ENCODE peak calls at places on chromosome 11, in five cellular contexts. E is stimulated activated CD8-positive, alpha-beta memory T cell treated with anti-CD3 and anti-CD28 coated beads, Interleukin-15, amount 100 ng/mL, for 1 hour; V is NCI-H2081; I is anterior cingulate cortex; Q is H54. T is an unnamed sample.

GRCh38 chr11:120771551-120772060 is 252.3 kb upstream of the TBCEL start:
- DNase-seq in I (no peak), Q (no peak), V (no peak), E (no peak), T (no peak)

GRCh38 chr11:27722945-27723344 is 22.7 kb upstream of the BDNF start:
- DNase-seq in Q (no peak), I (no peak), E (no peak), V (no peak), T (peak)

GRCh38 chr11:15453211-15453715 is 338.5 kb downstream of the INSC start:
- DNase-seq in V (no peak), I (no peak), Q (no peak), E (no peak), T (no peak)

GRCh38 chr11:134229131-134229790 is 4.8 kb downstream of the VPS26B start:
- DNase-seq in Q (no peak), V (no peak), E (no peak), I (no peak), T (no peak)

GRCh38 chr11:103696130-103696529 is 340.3 kb upstream of the DDI1 start:
- DNase-seq in V (no peak), I (no peak), E (no peak), Q (no peak), T (no peak)

GRCh38 chr11:40688369-40688768 is 771.1 kb downstream of the LRRC4C start:
- DNase-seq in V (no peak), Q (no peak), I (no peak), E (no peak), T (no peak)

GRCh38 chr11:12418019-12418611 is 40.7 kb downstream of the PARVA start:
- DNase-seq in I (no peak), V (no peak), E (no peak), Q (no peak), T (peak)

GRCh38 chr11:126857860-126858808 is 142.4 kb downstream of the KIRREL3 start:
- DNase-seq in Q (no peak), E (no peak), V (peak), I (no peak), T (no peak)

GRCh38 chr11:117037279-117037951 is 60.8 kb downstream of the SIK3 start:
- DNase-seq in Q (no peak), E (no peak), I (no peak), V (no peak), T (no peak)

GRCh38 chr11:16881074-16881709 is 133.0 kb downstream of the PLEKHA7 start:
- DNase-seq in E (no peak), I (peak), V (no peak), Q (peak), T (peak)

GRCh38 chr11:1377231-1377780 is 12.4 kb upstream of the BRSK2 start:
- DNase-seq in E (no peak), Q (no peak), I (no peak), V (no peak), T (no peak)

GRCh38 chr11:57667715-57668466 is at the start of gene ZDHHC5:
- DNase-seq in E (peak), Q (peak), V (peak), I (peak), T (peak)

GRCh38 chr11:72446929-72447753 is 12.8 kb upstream of the CLPB start:
- DNase-seq in I (no peak), Q (peak), E (no peak), V (peak), T (no peak)

GRCh38 chr11:119832536-119832935 is 103.5 kb upstream of the NECTIN1 start:
- DNase-seq in E (no peak), Q (no peak), V (no peak), I (no peak), T (no peak)

GRCh38 chr11:63719987-63720386 is 38.7 kb downstream of the RTN3 start:
- DNase-seq in Q (no peak), V (no peak), E (no peak), I (no peak), T (no peak)

GRCh38 chr11:69501121-69501489 is 19.6 kb downstream of the LINC01488 start:
- DNase-seq in Q (no peak), I (no peak), V (no peak), E (no peak), T (no peak)

GRCh38 chr11:48900131-48900800 is 83.4 kb downstream of the TRIM51G start:
- DNase-seq in I (no peak), E (no peak), Q (no peak), V (no peak), T (peak)

GRCh38 chr11:12169822-12170221 is 59.4 kb downstream of the MICAL2 start:
- DNase-seq in Q (no peak), I (no peak), V (no peak), E (no peak), T (no peak)

GRCh38 chr11:48005133-48005532 is 24.8 kb downstream of the PTPRJ start:
- DNase-seq in V (no peak), I (no peak), Q (no peak), E (no peak), T (no peak)

GRCh38 chr11:124285610-124286344 is 28.0 kb downstream of the OR8D1 start:
- DNase-seq in I (no peak), V (no peak), Q (no peak), E (no peak), T (no peak)

GRCh38 chr11:111918390-111919256 is at the start of gene C11orf52:
- DNase-seq in Q (no peak), E (no peak), V (peak), I (no peak), T (peak)

GRCh38 chr11:130548491-130548833 is 100.0 kb downstream of the ADAMTS15 start:
- DNase-seq in Q (no peak), I (no peak), E (no peak), V (no peak), T (no peak)

GRCh38 chr11:102580185-102580951 is 44.8 kb downstream of the MMP20 start:
- DNase-seq in I (no peak), E (no peak), Q (no peak), V (no peak), T (no peak)

GRCh38 chr11:65530157-65530496 is 5.2 kb downstream of the SCYL1 start:
- DNase-seq in V (no peak), E (no peak), Q (no peak), I (no peak), T (peak)

GRCh38 chr11:70470127-70470526 is 71.8 kb downstream of the CTTN start:
- DNase-seq in E (no peak), V (no peak), Q (no peak), I (no peak), T (no peak)

GRCh38 chr11:10450451-10451398 is 4.3 kb upstream of the AMPD3 start:
- DNase-seq in I (no peak), Q (no peak), E (no peak), V (no peak), T (peak)

GRCh38 chr11:100152751-100153150 is 534.3 kb upstream of the ARHGAP42 start:
- DNase-seq in Q (no peak), V (no peak), I (no peak), E (no peak), T (no peak)

GRCh38 chr11:116310215-116310614 is 462.6 kb downstream of the BUD13 start:
- DNase-seq in Q (no peak), V (no peak), E (no peak), I (no peak), T (no peak)

GRCh38 chr11:119852741-119853140 is 123.7 kb upstream of the NECTIN1 start:
- DNase-seq in I (no peak), E (no peak), V (no peak), Q (no peak), T (no peak)

GRCh38 chr11:29318134-29318845 is 698.5 kb downstream of the KCNA4 start:
- DNase-seq in Q (no peak), E (no peak), V (no peak), I (no peak), T (no peak)

GRCh38 chr11:71106671-71107070 is 145.7 kb downstream of the SHANK2 start:
- DNase-seq in V (no peak), Q (no peak), E (no peak), I (no peak), T (no peak)

GRCh38 chr11:103826856-103827255 is 209.6 kb upstream of the DDI1 start:
- DNase-seq in Q (no peak), V (no peak), I (no peak), E (no peak), T (no peak)

GRCh38 chr11:130912552-130912951 is 3.7 kb downstream of the SNX19 start:
- DNase-seq in I (no peak), E (no peak), V (no peak), Q (no peak), T (no peak)

GRCh38 chr11:63762662-63763505 is 5.7 kb downstream of the ZFTA start:
- DNase-seq in Q (no peak), V (peak), E (no peak), I (peak), T (peak)

GRCh38 chr11:59212744-59213573 is at the start of gene MPEG1:
- DNase-seq in I (no peak), E (no peak), Q (no peak), V (no peak), T (no peak)

GRCh38 chr11:97022942-97023341 is 633.1 kb downstream of the JRKL start:
- DNase-seq in I (no peak), Q (no peak), E (no peak), V (no peak), T (no peak)

T was measured in WTC11.